ENCODE peak calls at places on chromosomes 2 and 18, in seven cellular contexts. One of them, this sample, is unnamed.

GRCh38 chr2:5482929-5483331 is 209.3 kb upstream of the SOX11 start:
- DNase-seq in HEK293T: no peak
- DNase-seq in iPS DF 19.7: peak; percentile 30
- DNase-seq in endothelial cell: no peak
- DNase-seq in GM23248: no peak
- DNase-seq in caudate nucleus: no peak
- DNase-seq in neural crest cell: peak; percentile 9
- DNase-seq in this sample: no peak

GRCh38 chr18:59155140-59155539 is 15.5 kb downstream of the SEC11C start:
- DNase-seq in HEK293T: no peak
- DNase-seq in iPS DF 19.7: no peak
- DNase-seq in endothelial cell: no peak
- DNase-seq in GM23248: peak; percentile 79
- DNase-seq in caudate nucleus: no peak
- DNase-seq in neural crest cell: no peak
- DNase-seq in this sample: no peak

GRCh38 chr2:54944724-54945326 is 105.4 kb downstream of the RTN4 start:
- DNase-seq in HEK293T: no peak
- DNase-seq in iPS DF 19.7: no peak
- DNase-seq in endothelial cell: no peak
- DNase-seq in GM23248: no peak
- DNase-seq in caudate nucleus: no peak
- DNase-seq in neural crest cell: no peak
- DNase-seq in this sample: no peak

GRCh38 chr2:84969511-84970265 is 1.3 kb upstream of the KCMF1 start:
- DNase-seq in HEK293T: no peak
- DNase-seq in iPS DF 19.7: no peak
- DNase-seq in endothelial cell: peak; percentile 8
- DNase-seq in GM23248: peak; percentile 64
- DNase-seq in caudate nucleus: no peak
- DNase-seq in neural crest cell: no peak
- DNase-seq in this sample: no peak

GRCh38 chr2:217538719-217539118 is 464.1 kb downstream of the TNS1 start:
- DNase-seq in HEK293T: no peak
- DNase-seq in iPS DF 19.7: no peak
- DNase-seq in endothelial cell: no peak
- DNase-seq in GM23248: no peak
- DNase-seq in caudate nucleus: no peak
- DNase-seq in neural crest cell: no peak
- DNase-seq in this sample: no peak

GRCh38 chr2:128358941-128359731 is 40.5 kb upstream of the HS6ST1 start:
- DNase-seq in HEK293T: no peak
- DNase-seq in iPS DF 19.7: no peak
- DNase-seq in endothelial cell: no peak
- DNase-seq in GM23248: no peak
- DNase-seq in caudate nucleus: no peak
- DNase-seq in neural crest cell: no peak
- DNase-seq in this sample: no peak

GRCh38 chr2:141021109-141021508 is 1109.7 kb downstream of the LRP1B start:
- DNase-seq in HEK293T: no peak
- DNase-seq in iPS DF 19.7: no peak
- DNase-seq in endothelial cell: no peak
- DNase-seq in GM23248: peak; percentile 88
- DNase-seq in caudate nucleus: no peak
- DNase-seq in neural crest cell: no peak
- DNase-seq in this sample: no peak

GRCh38 chr18:68177807-68178702 is 536.9 kb downstream of the TMX3 start:
- DNase-seq in HEK293T: no peak
- DNase-seq in iPS DF 19.7: no peak
- DNase-seq in endothelial cell: no peak
- DNase-seq in GM23248: peak; percentile 94
- DNase-seq in caudate nucleus: no peak
- DNase-seq in neural crest cell: no peak
- DNase-seq in this sample: peak; percentile 17

GRCh38 chr2:44560352-44560751 is 198.6 kb downstream of the CAMKMT start:
- DNase-seq in HEK293T: no peak
- DNase-seq in iPS DF 19.7: no peak
- DNase-seq in endothelial cell: no peak
- DNase-seq in GM23248: peak; percentile 8
- DNase-seq in caudate nucleus: no peak
- DNase-seq in neural crest cell: no peak
- DNase-seq in this sample: no peak

GRCh38 chr2:240981871-240982800 is 16.3 kb upstream of the SNED1 start:
- DNase-seq in HEK293T: no peak
- DNase-seq in iPS DF 19.7: no peak
- DNase-seq in endothelial cell: no peak
- DNase-seq in GM23248: no peak
- DNase-seq in caudate nucleus: no peak
- DNase-seq in neural crest cell: no peak
- DNase-seq in this sample: no peak

GRCh38 chr2:37250869-37251740 is 19.6 kb downstream of the NDUFAF7 start:
- DNase-seq in HEK293T: no peak
- DNase-seq in iPS DF 19.7: no peak
- DNase-seq in endothelial cell: no peak
- DNase-seq in GM23248: no peak
- DNase-seq in caudate nucleus: no peak
- DNase-seq in neural crest cell: no peak
- DNase-seq in this sample: no peak

GRCh38 chr18:45686892-45687611 is 36.9 kb upstream of the SLC14A1 start:
- DNase-seq in HEK293T: no peak
- DNase-seq in iPS DF 19.7: no peak
- DNase-seq in endothelial cell: no peak
- DNase-seq in GM23248: no peak
- DNase-seq in caudate nucleus: no peak
- DNase-seq in neural crest cell: no peak
- DNase-seq in this sample: no peak

GRCh38 chr2:147945660-147946059 is 74.9 kb downstream of the ORC4 start:
- DNase-seq in HEK293T: no peak
- DNase-seq in iPS DF 19.7: no peak
- DNase-seq in endothelial cell: peak; percentile 13
- DNase-seq in GM23248: peak; percentile 15
- DNase-seq in caudate nucleus: no peak
- DNase-seq in neural crest cell: no peak
- DNase-seq in this sample: no peak

GRCh38 chr2:168034586-168034985 is 212.8 kb downstream of the STK39 start:
- DNase-seq in HEK293T: no peak
- DNase-seq in iPS DF 19.7: no peak
- DNase-seq in endothelial cell: no peak
- DNase-seq in GM23248: no peak
- DNase-seq in caudate nucleus: no peak
- DNase-seq in neural crest cell: no peak
- DNase-seq in this sample: no peak

GRCh38 chr2:234852941-234853340 is 98.9 kb upstream of the SH3BP4 start:
- DNase-seq in HEK293T: no peak
- DNase-seq in iPS DF 19.7: no peak
- DNase-seq in endothelial cell: no peak
- DNase-seq in GM23248: no peak
- DNase-seq in caudate nucleus: no peak
- DNase-seq in neural crest cell: no peak
- DNase-seq in this sample: no peak

GRCh38 chr2:222604749-222605515 is 51.0 kb downstream of the FARSB start:
- DNase-seq in HEK293T: no peak
- DNase-seq in iPS DF 19.7: no peak
- DNase-seq in endothelial cell: no peak
- DNase-seq in GM23248: no peak
- DNase-seq in caudate nucleus: no peak
- DNase-seq in neural crest cell: no peak
- DNase-seq in this sample: no peak

GRCh38 chr2:200466703-200467418 is 43.0 kb downstream of the KCTD18 start:
- DNase-seq in HEK293T: no peak
- DNase-seq in iPS DF 19.7: no peak
- DNase-seq in endothelial cell: no peak
- DNase-seq in GM23248: peak; percentile 88
- DNase-seq in caudate nucleus: no peak
- DNase-seq in neural crest cell: no peak
- DNase-seq in this sample: no peak

GRCh38 chr2:112156152-112156986 is 18.2 kb downstream of the FBLN7 start:
- DNase-seq in HEK293T: no peak
- DNase-seq in iPS DF 19.7: no peak
- DNase-seq in endothelial cell: no peak
- DNase-seq in GM23248: peak; percentile 49
- DNase-seq in caudate nucleus: no peak
- DNase-seq in neural crest cell: no peak
- DNase-seq in this sample: no peak

GRCh38 chr2:240420206-240420899 is 15.1 kb upstream of the GPC1 start:
- DNase-seq in HEK293T: no peak
- DNase-seq in iPS DF 19.7: no peak
- DNase-seq in endothelial cell: no peak
- DNase-seq in GM23248: no peak
- DNase-seq in caudate nucleus: no peak
- DNase-seq in neural crest cell: no peak
- DNase-seq in this sample: no peak

GRCh38 chr2:103435010-103435409 is 673.2 kb downstream of the TMEM182 start:
- DNase-seq in HEK293T: no peak
- DNase-seq in iPS DF 19.7: no peak
- DNase-seq in endothelial cell: no peak
- DNase-seq in GM23248: peak; percentile 10
- DNase-seq in caudate nucleus: no peak
- DNase-seq in neural crest cell: no peak
- DNase-seq in this sample: no peak

GRCh38 chr2:150175034-150175433 is 312.4 kb downstream of the RND3 start:
- DNase-seq in HEK293T: no peak
- DNase-seq in iPS DF 19.7: no peak
- DNase-seq in endothelial cell: no peak
- DNase-seq in GM23248: no peak
- DNase-seq in caudate nucleus: no peak
- DNase-seq in neural crest cell: no peak
- DNase-seq in this sample: no peak

GRCh38 chr18:28357785-28358401 is 181.0 kb upstream of the CDH2 start:
- DNase-seq in HEK293T: peak; percentile 65
- DNase-seq in iPS DF 19.7: peak; percentile 35
- DNase-seq in endothelial cell: no peak
- DNase-seq in GM23248: peak; percentile 7
- DNase-seq in caudate nucleus: no peak
- DNase-seq in neural crest cell: no peak
- DNase-seq in this sample: peak; percentile 40

GRCh38 chr18:54444309-54444914 is 86.7 kb downstream of the C18orf54 start:
- DNase-seq in HEK293T: peak; percentile 37
- DNase-seq in iPS DF 19.7: peak; percentile 45
- DNase-seq in endothelial cell: peak; percentile 70
- DNase-seq in GM23248: peak; percentile 65
- DNase-seq in caudate nucleus: no peak
- DNase-seq in neural crest cell: peak; percentile 57
- DNase-seq in this sample: peak; percentile 27

GRCh38 chr2:102703748-102704147 is 58.1 kb upstream of the TMEM182 start:
- DNase-seq in HEK293T: peak; percentile 28
- DNase-seq in iPS DF 19.7: no peak
- DNase-seq in endothelial cell: peak; percentile 16
- DNase-seq in GM23248: peak; percentile 46
- DNase-seq in caudate nucleus: no peak
- DNase-seq in neural crest cell: no peak
- DNase-seq in this sample: peak; percentile 15

GRCh38 chr2:113284481-113284880 is 5.8 kb upstream of the PAX8 start:
- DNase-seq in HEK293T: no peak
- DNase-seq in iPS DF 19.7: no peak
- DNase-seq in endothelial cell: no peak
- DNase-seq in GM23248: peak; percentile 54
- DNase-seq in caudate nucleus: no peak
- DNase-seq in neural crest cell: no peak
- DNase-seq in this sample: no peak

GRCh38 chr2:179434357-179434756 is 169.7 kb upstream of the SESTD1 start:
- DNase-seq in HEK293T: no peak
- DNase-seq in iPS DF 19.7: no peak
- DNase-seq in endothelial cell: no peak
- DNase-seq in GM23248: no peak
- DNase-seq in caudate nucleus: no peak
- DNase-seq in neural crest cell: no peak
- DNase-seq in this sample: no peak

GRCh38 chr2:177063331-177063730 is 149.3 kb upstream of the HNRNPA3 start:
- DNase-seq in HEK293T: no peak
- DNase-seq in iPS DF 19.7: no peak
- DNase-seq in endothelial cell: no peak
- DNase-seq in GM23248: no peak
- DNase-seq in caudate nucleus: no peak
- DNase-seq in neural crest cell: no peak
- DNase-seq in this sample: no peak